ENCODE peak calls at places on chromosome 5, in six cellular contexts. O is HepG2, H is A549, G is endothelial cell of umbilical vein, K is GM12878, S is K562. A is an unnamed sample.

GRCh38 chr5:95406426-95407093 is 15.4 kb downstream of the FAM81B start:
- DNase-seq in O (no peak), H (no peak), G (peak), K (no peak), S (no peak), A (no peak)

GRCh38 chr5:129046151-129046550 is 48.4 kb upstream of the ISOC1 start:
- DNase-seq in O (no peak), H (no peak), G (no peak), K (no peak), S (no peak), A (no peak)

GRCh38 chr5:148740966-148741742 is 85.3 kb upstream of the ADRB2 start:
- DNase-seq in O (peak), H (peak), G (peak), K (no peak), S (peak), A (peak)

GRCh38 chr5:166088389-166089039 is 2202.9 kb upstream of the WWC1 start:
- DNase-seq in O (no peak), H (no peak), G (no peak), K (no peak), S (no peak), A (no peak)

GRCh38 chr5:147565524-147565923 is 55.7 kb upstream of the DPYSL3 start:
- DNase-seq in O (peak), H (peak), G (no peak), K (no peak), S (no peak), A (no peak)

GRCh38 chr5:77087484-77088291 is 603 bp upstream of the ZBED3 start:
- DNase-seq in O (peak), H (no peak), G (peak), K (no peak), S (no peak), A (peak)

GRCh38 chr5:171961117-171961516 is 45.3 kb downstream of the FBXW11 start:
- DNase-seq in O (no peak), H (no peak), G (no peak), K (peak), S (no peak), A (peak)

GRCh38 chr5:39073759-39074008 is 515 bp downstream of the RICTOR start:
- DNase-seq in O (no peak), H (no peak), G (no peak), K (no peak), S (no peak), A (no peak)

GRCh38 chr5:176400382-176401156 is 12.0 kb downstream of the HIGD2A start:
- DNase-seq in O (no peak), H (peak), G (no peak), K (no peak), S (no peak), A (no peak)

GRCh38 chr5:73152411-73153388 is 20.3 kb upstream of the TMEM174 start:
- DNase-seq in O (no peak), H (no peak), G (no peak), K (no peak), S (peak), A (no peak)

GRCh38 chr5:176365663-176366574 is 632 bp downstream of the ARL10 start:
- DNase-seq in O (no peak), H (no peak), G (peak), K (no peak), S (no peak), A (no peak)

GRCh38 chr5:137710086-137710485 is 25.8 kb downstream of the KLHL3 start:
- DNase-seq in O (no peak), H (no peak), G (no peak), K (no peak), S (no peak), A (no peak)

GRCh38 chr5:4229414-4229813 is 633.8 kb downstream of the IRX1 start:
- DNase-seq in O (no peak), H (no peak), G (no peak), K (no peak), S (no peak), A (no peak)

GRCh38 chr5:168337361-168337760 is 45.9 kb downstream of the WWC1 start:
- DNase-seq in O (peak), H (no peak), G (no peak), K (no peak), S (no peak), A (no peak)

GRCh38 chr5:113293613-113294340 is 141.0 kb downstream of the TSSK1B start:
- DNase-seq in O (no peak), H (no peak), G (peak), K (no peak), S (no peak), A (no peak)

GRCh38 chr5:119010206-119010605 is 21.9 kb upstream of the DTWD2 start:
- DNase-seq in O (no peak), H (no peak), G (no peak), K (no peak), S (no peak), A (no peak)

GRCh38 chr5:17228833-17229291 is 11.4 kb downstream of the BASP1 start:
- DNase-seq in O (no peak), H (no peak), G (peak), K (peak), S (no peak), A (no peak)

GRCh38 chr5:72468606-72469005 is 38.6 kb downstream of the ZNF366 start:
- DNase-seq in O (no peak), H (no peak), G (peak), K (no peak), S (peak), A (peak)

GRCh38 chr5:39369123-39369815 is 5.0 kb upstream of the C9 start:
- DNase-seq in O (no peak), H (no peak), G (no peak), K (no peak), S (no peak), A (no peak)

GRCh38 chr5:100108883-100109282 is 426.3 kb upstream of the FAM174A start:
- DNase-seq in O (no peak), H (no peak), G (no peak), K (no peak), S (no peak), A (no peak)

GRCh38 chr5:175517824-175518450 is 39.6 kb downstream of the SFXN1 start:
- DNase-seq in O (no peak), H (no peak), G (no peak), K (no peak), S (peak), A (no peak)

GRCh38 chr5:157890825-157891587 is 32.1 kb upstream of the CLINT1 start:
- DNase-seq in O (no peak), H (peak), G (no peak), K (no peak), S (peak), A (no peak)

GRCh38 chr5:54390539-54391031 is 64.9 kb upstream of the HSPB3 start:
- DNase-seq in O (no peak), H (no peak), G (no peak), K (no peak), S (peak), A (no peak)

GRCh38 chr5:149627070-149627469 is 45.8 kb downstream of the ARHGEF37 start:
- DNase-seq in O (no peak), H (no peak), G (no peak), K (no peak), S (no peak), A (no peak)

GRCh38 chr5:173495225-173495904 is 121.1 kb downstream of the BOD1 start:
- DNase-seq in O (no peak), H (no peak), G (no peak), K (no peak), S (no peak), A (no peak)

GRCh38 chr5:15719784-15720183 is 219.8 kb downstream of the FBXL7 start:
- DNase-seq in O (no peak), H (no peak), G (peak), K (no peak), S (no peak), A (no peak)

GRCh38 chr5:157918811-157919742 is 60.1 kb upstream of the CLINT1 start:
- DNase-seq in O (no peak), H (peak), G (peak), K (no peak), S (peak), A (no peak)

GRCh38 chr5:41432481-41433253 is 77.7 kb downstream of the PLCXD3 start:
- DNase-seq in O (no peak), H (no peak), G (no peak), K (no peak), S (no peak), A (no peak)

GRCh38 chr5:57422993-57423392 is 59.6 kb downstream of the ACTBL2 start:
- DNase-seq in O (no peak), H (no peak), G (no peak), K (no peak), S (no peak), A (no peak)

GRCh38 chr5:125349432-125349831 is 603.0 kb upstream of the ZNF608 start:
- DNase-seq in O (no peak), H (no peak), G (no peak), K (no peak), S (no peak), A (no peak)

GRCh38 chr5:147410496-147411395 is 99.1 kb downstream of the DPYSL3 start:
- DNase-seq in O (no peak), H (no peak), G (no peak), K (no peak), S (no peak), A (no peak)

GRCh38 chr5:364497-364896 is 43.0 kb downstream of the AHRR start:
- DNase-seq in O (no peak), H (no peak), G (no peak), K (no peak), S (no peak), A (no peak)

GRCh38 chr5:369151-369939 is 47.8 kb downstream of the AHRR start:
- DNase-seq in O (no peak), H (no peak), G (no peak), K (peak), S (no peak), A (no peak)

GRCh38 chr5:368162-369084 is 46.9 kb downstream of the AHRR start:
- DNase-seq in O (no peak), H (no peak), G (no peak), K (peak), S (no peak), A (peak)

GRCh38 chr5:367358-368130 is 46.0 kb downstream of the AHRR start:
- DNase-seq in O (no peak), H (no peak), G (no peak), K (no peak), S (no peak), A (no peak)

DNA sequence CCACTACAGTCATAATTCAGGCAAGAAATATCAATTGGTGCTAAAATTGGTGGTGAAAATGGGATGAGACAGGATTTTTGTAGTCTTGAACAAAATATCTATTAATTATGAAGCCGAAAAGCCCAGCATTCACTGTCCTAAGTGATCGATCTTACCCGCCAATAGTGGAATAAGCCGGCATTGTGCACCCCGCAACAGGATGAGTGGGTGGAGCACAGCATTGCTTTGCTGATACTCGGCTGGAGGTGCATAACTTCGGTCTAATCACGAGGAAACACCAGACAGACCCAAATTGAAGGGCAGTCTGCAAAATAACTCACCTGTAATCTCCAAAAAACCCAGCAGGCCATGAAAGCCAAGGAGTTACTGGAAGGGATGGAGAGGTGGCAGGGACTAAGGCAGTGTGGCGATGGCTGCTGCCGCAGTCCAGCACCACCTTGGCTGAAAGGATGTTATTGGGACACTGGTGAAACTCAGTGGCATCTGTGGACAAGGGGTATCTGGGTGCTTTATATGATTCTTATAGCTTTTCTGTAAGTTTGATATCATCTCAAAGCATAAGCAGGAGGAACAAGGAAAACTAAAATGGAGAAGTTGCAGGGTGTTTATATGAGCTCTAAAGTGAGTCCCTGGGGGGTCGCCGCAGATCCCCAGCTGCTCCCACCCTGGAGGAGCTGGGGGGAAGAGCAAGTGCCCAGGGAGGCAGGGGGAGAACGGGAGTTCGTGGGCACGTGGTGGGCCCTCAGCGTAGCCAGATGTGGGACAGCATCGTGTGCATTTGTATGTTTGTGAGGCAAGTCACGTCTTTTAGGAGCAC is 45.2 kb downstream of the AHRR start:
- DNase-seq in O (no peak), H (no peak), G (no peak), K (no peak), S (no peak), A (peak)
- TF ChIP-seq MYC in O (no peak), H (no peak), G (no peak), K (no peak), S (no peak), A (peak)

GRCh38 chr5:78360674-78361225 is 333 bp downstream of the SCAMP1 start:
- DNase-seq in O (no peak), H (no peak), G (no peak), K (no peak), S (peak), A (no peak)
- TF ChIP-seq POLR2A in O (no peak), H (no peak), G (no peak), K (no peak), S (no peak), A (no peak)

GRCh38 chr5:96627792-96628191 is 34.4 kb upstream of the CAST start:
- DNase-seq in O (peak), H (peak), G (no peak), K (no peak), S (no peak), A (no peak)

GRCh38 chr5:96626956-96627355 is 35.2 kb upstream of the CAST start:
- DNase-seq in O (peak), H (no peak), G (no peak), K (no peak), S (no peak), A (no peak)

GRCh38 chr5:96633820-96634219 is 28.4 kb upstream of the CAST start:
- DNase-seq in O (no peak), H (no peak), G (no peak), K (no peak), S (no peak), A (no peak)

GRCh38 chr5:96628406-96628805 is 33.8 kb upstream of the CAST start:
- DNase-seq in O (no peak), H (no peak), G (no peak), K (no peak), S (no peak), A (no peak)

DNA sequence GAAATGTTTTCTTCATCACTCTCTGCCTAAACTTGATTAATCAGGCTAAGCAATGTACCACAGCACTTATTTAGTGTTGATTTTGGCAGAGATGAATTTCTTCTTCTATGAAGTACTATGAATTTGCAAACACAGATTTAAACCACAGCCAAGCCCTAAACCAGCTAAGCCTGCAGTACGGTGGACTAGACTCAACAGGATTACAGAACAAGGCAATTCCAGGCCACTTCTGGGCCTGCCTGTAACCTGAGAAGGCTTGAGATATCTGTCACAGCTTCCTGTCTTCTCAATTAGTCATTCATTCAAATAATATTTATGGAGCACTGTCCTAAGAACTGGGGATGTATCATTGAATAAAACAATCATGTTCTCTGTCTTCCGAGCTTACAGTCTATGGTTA is 32.4 kb upstream of the CAST start:
- DNase-seq in O (peak), H (peak), G (peak), K (no peak), S (peak), A (no peak)
- TF ChIP-seq MAX in O (no peak), H (no peak), G (no peak), K (no peak), S (no peak), A (no peak)

DNA sequence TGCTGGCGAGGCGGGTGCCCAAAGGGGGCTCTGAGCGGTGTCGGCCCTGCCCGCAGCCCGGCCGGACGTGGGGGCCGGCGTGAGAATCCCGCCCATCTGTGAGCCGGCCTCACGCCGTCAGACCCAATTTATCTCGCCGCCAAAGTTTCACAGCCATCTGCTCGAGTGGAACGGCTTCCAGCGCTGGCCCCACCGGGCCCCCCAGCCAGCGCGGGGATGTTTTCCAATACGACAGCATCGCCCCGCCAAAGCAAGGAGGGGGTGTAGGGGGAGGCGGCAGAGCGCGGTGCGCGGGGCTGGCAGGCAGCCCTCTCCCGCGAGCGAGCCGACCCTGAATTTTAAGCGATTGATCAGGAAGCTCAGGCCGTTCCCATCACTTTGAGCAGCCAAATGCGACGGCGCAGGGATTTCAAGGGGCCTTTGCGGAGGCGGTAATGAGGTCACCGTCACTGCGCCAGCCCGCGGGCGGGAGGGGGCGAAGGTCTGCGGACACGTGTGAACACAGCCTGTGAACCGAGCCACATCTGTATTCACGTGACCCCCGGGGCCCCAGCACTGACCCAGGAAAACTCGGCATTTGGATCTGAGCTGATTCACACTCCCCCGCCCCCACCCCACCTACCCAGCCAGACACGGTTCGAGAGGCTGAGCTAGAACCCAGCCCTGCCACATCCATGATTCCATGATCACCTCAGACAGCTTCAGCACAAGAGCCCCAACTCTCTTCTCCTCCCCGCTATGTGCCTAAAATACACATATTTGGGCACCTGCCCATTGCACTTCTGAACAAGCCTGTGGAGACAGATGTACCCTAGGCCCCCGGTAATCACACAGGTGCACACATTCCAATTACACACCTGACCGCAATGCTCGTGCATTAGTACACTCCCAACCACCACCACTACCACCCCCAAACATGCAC is 47.8 kb upstream of the PSD2 start:
- DNase-seq in O (no peak), H (no peak), G (peak), K (no peak), S (peak), A (peak)
- TF ChIP-seq MYC in O (peak), H (no peak), G (no peak), K (no peak), S (peak), A (no peak)

DNA sequence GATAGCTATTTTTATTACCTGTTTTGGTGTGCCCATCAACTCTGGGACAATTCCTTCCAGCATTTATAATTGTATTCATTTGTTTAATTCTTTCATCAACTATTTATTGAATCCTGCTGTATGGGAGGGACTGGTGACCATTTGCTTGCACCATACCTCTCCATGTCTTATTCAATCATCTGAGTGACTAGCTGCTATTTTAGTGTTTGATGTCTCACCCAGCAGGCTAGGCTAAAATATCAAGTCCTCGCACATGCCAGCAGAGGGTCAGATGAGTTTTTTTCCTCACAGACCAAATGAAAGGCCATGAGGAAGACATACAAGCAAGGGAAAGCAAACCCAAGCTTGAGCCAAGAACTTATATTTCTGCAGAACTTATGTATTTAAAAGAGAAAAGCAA is 63.9 kb downstream of the CETN3 start:
- DNase-seq in O (no peak), H (no peak), G (no peak), K (no peak), S (no peak), A (no peak)
- TF ChIP-seq POLR2A in O (no peak), H (no peak), G (no peak), K (no peak), S (no peak), A (no peak)

GRCh38 chr5:87322381-87322780 is 54.7 kb downstream of the RASA1 start:
- DNase-seq in O (no peak), H (no peak), G (no peak), K (no peak), S (no peak), A (no peak)

GRCh38 chr5:87329114-87329513 is 61.4 kb downstream of the RASA1 start:
- DNase-seq in O (no peak), H (no peak), G (no peak), K (no peak), S (no peak), A (no peak)

DNA sequence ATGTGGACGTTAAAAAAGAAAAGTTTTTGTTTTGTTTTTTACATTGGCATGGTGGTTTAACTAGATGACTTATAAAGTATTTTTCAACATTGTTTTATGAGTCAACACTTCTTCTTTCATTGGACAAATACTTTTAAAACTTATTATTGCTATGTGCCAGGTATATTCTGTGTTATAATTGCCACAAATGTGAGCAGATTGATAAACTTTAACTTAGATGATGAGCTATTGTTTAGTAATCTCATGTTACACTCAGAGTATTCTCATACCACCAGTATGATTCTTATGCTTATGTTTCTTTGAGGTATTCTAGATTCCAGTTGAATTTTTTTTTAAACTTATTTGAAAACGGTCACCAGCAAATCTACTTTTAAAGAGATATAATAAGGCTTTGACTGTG is 60.3 kb downstream of the RASA1 start:
- DNase-seq in O (no peak), H (no peak), G (no peak), K (no peak), S (no peak), A (no peak)
- TF ChIP-seq MAX in O (no peak), H (no peak), G (no peak), K (no peak), S (no peak), A (no peak)

A was measured in NB4.